ENCODE peak calls at places on chromosomes 12 and 14, in seven cellular contexts. Z is dorsolateral prefrontal cortex, K is lower lobe of right lung, Q is uterus, D is WTC11, J is GM20000, I is gastrocnemius medialis. C is an unnamed sample.
A peak's percentile ranks its signal among the peaks of the same experiment; 100 is the strongest.

GRCh38 chr14:101562659-101563351 is 1.5 kb downstream of the DIO3 start:
- DNase-seq in I (no peak), K (peak; percentile 11), Z (no peak), Q (no peak), D (no peak), J (no peak), C (peak; percentile 37)

GRCh38 chr12:55736780-55737580 is 5.9 kb upstream of the GDF11 start:
- DNase-seq in Q (no peak), J (peak; percentile 63), K (peak; percentile 80), Z (peak; percentile 68), D (peak; percentile 94), I (no peak), C (peak; percentile 74)

GRCh38 chr12:27148373-27148772 is 66.0 kb upstream of the C12orf71 start:
- DNase-seq in Q (no peak), D (no peak), I (no peak), K (no peak), Z (no peak), J (no peak), C (no peak)

GRCh38 chr12:46892034-46892705 is 66.4 kb upstream of the SLC38A4 start:
- DNase-seq in D (no peak), J (no peak), Z (no peak), Q (no peak), K (no peak), I (peak; percentile 34), C (no peak)

GRCh38 chr14:75273272-75274044 is 5.2 kb upstream of the FOS start:
- DNase-seq in K (no peak), Q (peak; percentile 42), J (no peak), D (no peak), Z (no peak), I (no peak), C (no peak)

GRCh38 chr12:123164710-123165261 is 13.9 kb upstream of the PITPNM2 start:
- DNase-seq in K (no peak), D (no peak), Q (no peak), I (no peak), Z (no peak), J (no peak), C (no peak)

GRCh38 chr12:49925433-49926194 is 21.9 kb upstream of the FAIM2 start:
- DNase-seq in I (no peak), J (no peak), Z (no peak), D (no peak), Q (peak; percentile 5), K (no peak), C (no peak)

GRCh38 chr12:59678759-59679411 is 83.1 kb downstream of the SLC16A7 start:
- DNase-seq in I (no peak), D (no peak), K (no peak), J (no peak), Q (no peak), Z (no peak), C (no peak)

GRCh38 chr12:48683534-48683933 is 1.5 kb upstream of the KANSL2 start:
- DNase-seq in I (no peak), Z (no peak), Q (no peak), K (no peak), D (no peak), J (no peak), C (no peak)

GRCh38 chr12:28082101-28082500 is 108.2 kb upstream of the CCDC91 start:
- DNase-seq in Z (no peak), Q (no peak), K (no peak), D (no peak), J (no peak), I (no peak), C (no peak)

GRCh38 chr12:88633312-88633711 is 53.0 kb upstream of the KITLG start:
- DNase-seq in J (no peak), Z (no peak), D (no peak), Q (no peak), K (no peak), I (no peak), C (no peak)
- TF ChIP-seq CTCF in J (no peak), Z (no peak), D (no peak), Q (no peak), K (no peak), I (no peak), C (peak; percentile 18)

GRCh38 chr12:109434556-109434955 is 42.5 kb downstream of the KCTD10 start:
- DNase-seq in Q (no peak), K (no peak), I (no peak), Z (no peak), D (no peak), J (no peak), C (no peak)

GRCh38 chr12:109432842-109433304 is 44.2 kb downstream of the KCTD10 start:
- DNase-seq in J (peak; percentile 67), I (peak; percentile 38), K (peak; percentile 89), Q (peak; percentile 85), D (peak; percentile 96), Z (peak; percentile 65), C (peak; percentile 86)

GRCh38 chr12:109433618-109434017 is 43.5 kb downstream of the KCTD10 start:
- DNase-seq in Q (peak; percentile 18), D (peak; percentile 64), I (no peak), K (no peak), Z (no peak), J (no peak), C (peak; percentile 37)

GRCh38 chr12:109430244-109430643 is 46.9 kb downstream of the KCTD10 start:
- DNase-seq in Z (no peak), D (no peak), Q (no peak), J (no peak), I (no peak), K (no peak), C (no peak)

DNA sequence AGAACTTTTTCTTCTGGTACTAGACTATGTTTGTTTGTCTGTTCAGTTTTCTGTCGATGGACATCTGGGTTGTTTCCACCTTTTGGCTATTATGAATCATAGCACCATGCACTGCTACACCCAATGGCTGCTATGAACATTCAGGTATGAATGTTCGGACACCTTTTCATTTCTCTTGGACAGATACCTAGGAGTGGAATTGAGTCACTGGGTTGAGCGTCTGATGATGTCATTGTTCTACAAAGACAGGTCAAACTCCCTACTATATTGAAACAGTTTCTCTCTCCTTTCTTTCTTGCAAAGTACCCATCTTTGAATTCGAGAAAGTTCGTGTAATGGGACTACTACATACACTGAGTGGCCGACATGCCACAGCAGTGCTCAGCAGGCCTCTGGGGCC is 44.7 kb downstream of the KCTD10 start:
- DNase-seq in J (no peak), D (no peak), I (no peak), Z (no peak), Q (no peak), K (no peak), C (no peak)
- TF ChIP-seq CTCF in J (no peak), D (no peak), I (no peak), Z (no peak), Q (no peak), K (no peak), C (no peak)

DNA sequence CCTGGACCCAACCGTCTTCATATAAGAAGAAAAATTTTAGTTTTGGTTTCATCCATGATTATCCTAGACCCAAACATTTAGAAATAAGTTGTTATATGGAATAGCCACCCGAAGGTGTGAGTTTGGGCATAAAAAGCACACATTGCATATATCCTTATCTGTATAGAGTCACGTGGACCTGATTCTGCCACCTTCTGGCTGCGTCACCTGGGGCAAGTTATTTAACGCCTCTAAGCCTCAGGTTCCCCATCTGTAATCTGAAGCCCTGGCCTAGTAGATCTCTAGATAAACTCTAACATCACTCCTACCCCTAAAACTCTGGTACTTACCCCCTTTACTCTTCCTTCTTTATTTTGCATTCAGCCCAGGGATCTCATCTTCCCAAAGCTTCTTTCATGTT is 14.3 kb upstream of the KRT5 start:
- DNase-seq in Z (no peak), I (no peak), K (no peak), J (no peak), Q (no peak), D (no peak), C (no peak)
- TF ChIP-seq CTCF in Z (no peak), I (no peak), K (no peak), J (no peak), Q (no peak), D (no peak), C (no peak)

DNA sequence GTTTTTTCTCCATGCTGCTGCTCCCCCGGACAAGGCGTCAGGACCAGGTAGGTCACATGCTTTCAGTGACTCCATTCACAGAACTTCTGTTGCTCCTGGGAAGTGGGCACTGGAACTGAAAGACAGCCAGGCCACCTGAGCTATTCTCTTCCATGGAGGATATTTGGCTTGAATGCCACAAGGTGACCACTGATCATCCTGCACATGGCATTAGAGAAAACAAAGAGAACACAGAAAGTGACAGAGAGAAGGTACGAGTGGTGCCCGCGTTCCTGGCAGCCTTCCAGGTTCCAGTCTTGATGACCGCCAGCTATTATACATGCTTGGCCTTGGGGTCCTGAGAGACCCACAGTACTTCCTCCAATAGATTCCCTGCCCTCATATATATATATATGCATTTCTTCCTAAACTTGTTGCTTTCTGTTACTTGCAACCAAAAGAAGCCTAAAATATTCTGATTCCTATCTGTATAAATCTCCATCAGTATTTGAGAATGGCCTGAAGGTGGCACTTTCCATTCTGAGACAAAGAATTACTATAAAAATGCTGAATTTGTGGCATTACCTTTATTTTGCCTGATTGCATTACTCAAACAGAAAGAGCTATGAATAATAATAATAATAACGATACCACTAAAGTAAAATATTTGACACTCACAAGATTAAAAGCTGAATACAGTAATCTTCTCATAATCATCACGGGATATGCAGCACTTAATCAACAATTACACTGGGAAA is 174.9 kb downstream of the FOXN3 start:
- DNase-seq in I (no peak), J (no peak), K (no peak), Q (no peak), Z (no peak), D (no peak), C (no peak)
- TF ChIP-seq CTCF in I (no peak), J (no peak), K (peak; percentile 15), Q (no peak), Z (no peak), D (no peak), C (no peak)

DNA sequence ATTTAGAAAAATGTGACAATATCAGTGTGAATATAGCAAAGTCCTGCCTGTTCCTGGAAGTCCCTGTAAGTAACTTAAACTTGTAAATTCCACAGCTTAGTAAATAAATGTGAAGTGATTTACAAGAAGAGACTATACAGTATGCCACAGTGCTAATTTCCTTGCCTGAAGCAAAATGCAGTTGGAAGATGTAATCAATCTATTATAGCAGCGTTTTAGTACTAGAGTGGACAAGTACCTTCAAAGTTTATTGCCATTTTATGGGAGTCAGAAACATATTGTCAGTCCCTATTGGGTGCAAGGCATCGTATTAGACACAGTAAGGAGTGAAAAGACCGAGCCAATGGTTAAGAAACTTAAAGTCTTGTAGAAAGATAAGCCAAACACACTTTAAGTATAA is 94.1 kb downstream of the TRHDE start:
- DNase-seq in D (no peak), Z (no peak), K (no peak), J (no peak), I (no peak), Q (no peak), C (no peak)
- TF ChIP-seq CTCF in D (no peak), Z (no peak), K (no peak), J (no peak), I (no peak), Q (no peak), C (no peak)